ENCODE peak calls at places on chromosomes 11 and 22, in seven cellular contexts. One of them, this sample, is unnamed.

GRCh38 chr11:72544589-72544988 is 110.3 kb upstream of the CLPB start:
- DNase-seq in nephron progenitor cell: no peak
- DNase-seq in DMS153: no peak
- DNase-seq in NCI-H510A: no peak
- DNase-seq in pancreas: no peak
- DNase-seq in psoas muscle: no peak
- DNase-seq in RPMI8226: no peak
- DNase-seq in this sample: no peak

GRCh38 chr22:37932821-37933578 is 20.4 kb downstream of the C22orf23 start:
- DNase-seq in pancreas: peak
- DNase-seq in NCI-H510A: no peak
- DNase-seq in RPMI8226: no peak
- DNase-seq in nephron progenitor cell: no peak
- DNase-seq in psoas muscle: no peak
- DNase-seq in DMS153: no peak
- DNase-seq in this sample: peak

GRCh38 chr22:44133901-44134511 is 46.7 kb upstream of the PARVG start:
- DNase-seq in NCI-H510A: no peak
- DNase-seq in pancreas: peak
- DNase-seq in RPMI8226: no peak
- DNase-seq in psoas muscle: peak
- DNase-seq in DMS153: no peak
- DNase-seq in nephron progenitor cell: no peak
- DNase-seq in this sample: no peak

GRCh38 chr11:2592559-2593392 is 107.0 kb downstream of the KCNQ1OT1 start:
- DNase-seq in DMS153: no peak
- DNase-seq in RPMI8226: no peak
- DNase-seq in pancreas: peak
- DNase-seq in nephron progenitor cell: no peak
- DNase-seq in NCI-H510A: no peak
- DNase-seq in psoas muscle: peak
- DNase-seq in this sample: peak

GRCh38 chr22:27144345-27144744 is 487.0 kb downstream of the MIAT start:
- DNase-seq in DMS153: no peak
- DNase-seq in NCI-H510A: no peak
- DNase-seq in nephron progenitor cell: no peak
- DNase-seq in psoas muscle: no peak
- DNase-seq in RPMI8226: no peak
- DNase-seq in pancreas: no peak
- DNase-seq in this sample: no peak

GRCh38 chr11:46373787-46374740 is 7.4 kb upstream of the MDK start:
- DNase-seq in pancreas: no peak
- DNase-seq in NCI-H510A: no peak
- DNase-seq in DMS153: no peak
- DNase-seq in nephron progenitor cell: no peak
- DNase-seq in RPMI8226: no peak
- DNase-seq in psoas muscle: no peak
- DNase-seq in this sample: no peak

GRCh38 chr22:25622011-25622410 is 57.5 kb downstream of the GRK3 start:
- DNase-seq in nephron progenitor cell: peak
- DNase-seq in pancreas: no peak
- DNase-seq in NCI-H510A: no peak
- DNase-seq in RPMI8226: no peak
- DNase-seq in psoas muscle: no peak
- DNase-seq in DMS153: no peak
- DNase-seq in this sample: no peak

GRCh38 chr11:66082936-66083698 is 13.0 kb downstream of the PACS1 start:
- DNase-seq in pancreas: no peak
- DNase-seq in psoas muscle: no peak
- DNase-seq in nephron progenitor cell: no peak
- DNase-seq in NCI-H510A: peak
- DNase-seq in DMS153: peak
- DNase-seq in RPMI8226: peak
- DNase-seq in this sample: no peak

GRCh38 chr11:118532091-118532490 is 1.1 kb downstream of the TMEM25 start:
- DNase-seq in psoas muscle: no peak
- DNase-seq in NCI-H510A: no peak
- DNase-seq in nephron progenitor cell: no peak
- DNase-seq in RPMI8226: no peak
- DNase-seq in DMS153: no peak
- DNase-seq in pancreas: no peak
- DNase-seq in this sample: no peak

GRCh38 chr11:47152953-47153950 is 23.4 kb downstream of the ARFGAP2 start:
- DNase-seq in pancreas: peak
- DNase-seq in NCI-H510A: no peak
- DNase-seq in RPMI8226: peak
- DNase-seq in DMS153: peak
- DNase-seq in nephron progenitor cell: peak
- DNase-seq in psoas muscle: peak
- DNase-seq in this sample: peak

GRCh38 chr11:125338886-125339811 is 156.9 kb downstream of the FEZ1 start:
- DNase-seq in NCI-H510A: no peak
- DNase-seq in DMS153: no peak
- DNase-seq in RPMI8226: no peak
- DNase-seq in psoas muscle: no peak
- DNase-seq in nephron progenitor cell: no peak
- DNase-seq in pancreas: no peak
- DNase-seq in this sample: no peak

GRCh38 chr11:35415488-35415887 is 3.9 kb downstream of the SLC1A2 start:
- DNase-seq in nephron progenitor cell: peak
- DNase-seq in RPMI8226: no peak
- DNase-seq in psoas muscle: no peak
- DNase-seq in pancreas: no peak
- DNase-seq in NCI-H510A: no peak
- DNase-seq in DMS153: no peak
- DNase-seq in this sample: no peak

GRCh38 chr22:23073506-23074229 is 3.3 kb downstream of the GNAZ start:
- DNase-seq in psoas muscle: peak
- DNase-seq in nephron progenitor cell: no peak
- DNase-seq in pancreas: peak
- DNase-seq in NCI-H510A: no peak
- DNase-seq in DMS153: no peak
- DNase-seq in RPMI8226: no peak
- DNase-seq in this sample: no peak

GRCh38 chr11:118565062-118565461 is 669 bp downstream of the IFT46 start:
- DNase-seq in RPMI8226: no peak
- DNase-seq in pancreas: no peak
- DNase-seq in nephron progenitor cell: no peak
- DNase-seq in NCI-H510A: no peak
- DNase-seq in psoas muscle: peak
- DNase-seq in DMS153: no peak
- DNase-seq in this sample: peak

GRCh38 chr22:36727110-36727509 is 23.6 kb upstream of the CACNG2 start:
- DNase-seq in NCI-H510A: no peak
- DNase-seq in psoas muscle: no peak
- DNase-seq in RPMI8226: no peak
- DNase-seq in pancreas: no peak
- DNase-seq in DMS153: no peak
- DNase-seq in nephron progenitor cell: no peak
- DNase-seq in this sample: no peak

GRCh38 chr11:1106387-1106786 is 31.7 kb downstream of the MUC2 start:
- DNase-seq in RPMI8226: no peak
- DNase-seq in pancreas: no peak
- DNase-seq in DMS153: no peak
- DNase-seq in psoas muscle: no peak
- DNase-seq in nephron progenitor cell: no peak
- DNase-seq in NCI-H510A: no peak
- DNase-seq in this sample: peak

GRCh38 chr11:2563216-2564007 is 118.6 kb downstream of the KCNQ1 start:
- DNase-seq in DMS153: no peak
- DNase-seq in NCI-H510A: no peak
- DNase-seq in psoas muscle: peak
- DNase-seq in nephron progenitor cell: no peak
- DNase-seq in pancreas: peak
- DNase-seq in RPMI8226: no peak
- DNase-seq in this sample: peak

GRCh38 chr11:97079244-97079643 is 689.4 kb downstream of the JRKL start:
- DNase-seq in psoas muscle: no peak
- DNase-seq in nephron progenitor cell: no peak
- DNase-seq in RPMI8226: no peak
- DNase-seq in pancreas: no peak
- DNase-seq in NCI-H510A: no peak
- DNase-seq in DMS153: no peak
- DNase-seq in this sample: no peak

GRCh38 chr11:20367313-20367948 is 3.9 kb downstream of the HTATIP2 start:
- DNase-seq in nephron progenitor cell: no peak
- DNase-seq in NCI-H510A: no peak
- DNase-seq in DMS153: no peak
- DNase-seq in pancreas: no peak
- DNase-seq in psoas muscle: peak
- DNase-seq in RPMI8226: no peak
- DNase-seq in this sample: no peak